ENCODE peak calls at places on chromosomes 16 and 17, in four cellular contexts. Q, R, J and O are unnamed samples.

GRCh38 chr16:22291860-22292692 is 5.1 kb upstream of the POLR3E start:
- DNase-seq in J (no peak), R (peak; percentile 51), Q (no peak), O (no peak)

GRCh38 chr17:82283208-82283749 is 9.8 kb upstream of the CSNK1D start:
- DNase-seq in R (no peak), J (no peak), Q (no peak), O (no peak)

GRCh38 chr17:64133546-64134215 is 3.7 kb upstream of the ERN1 start:
- DNase-seq in R (peak; percentile 77), Q (peak; percentile 81), J (peak; percentile 75), O (peak; percentile 43)

GRCh38 chr17:50046179-50046578 is 9.7 kb upstream of the ITGA3 start:
- DNase-seq in R (no peak), J (no peak), Q (no peak), O (no peak)

GRCh38 chr17:2853111-2853721 is 57.0 kb downstream of the RAP1GAP2 start:
- DNase-seq in Q (no peak), J (no peak), R (no peak), O (no peak)

GRCh38 chr17:6894206-6894528 is 62.6 kb upstream of the TEKT1 start:
- DNase-seq in Q (no peak), J (no peak), R (no peak), O (no peak)

GRCh38 chr16:4826980-4827379 is 20.1 kb downstream of the GLYR1 start:
- DNase-seq in J (no peak), Q (no peak), R (no peak), O (no peak)

GRCh38 chr17:50848039-50848438 is 12.7 kb downstream of the WFIKKN2 start:
- DNase-seq in R (no peak), J (no peak), Q (no peak), O (no peak)

GRCh38 chr16:48912360-48912759 is 302.4 kb upstream of the N4BP1 start:
- DNase-seq in J (no peak), R (no peak), Q (no peak), O (no peak)
- H3K4me3 ChIP-seq in J (no peak overlapping the region), R (no peak overlapping the region), Q (no peak overlapping the region), O (no peak overlapping the region)

GRCh38 chr16:57893559-57894389 is 77.2 kb downstream of the CNGB1 start:
- DNase-seq in J (no peak), R (no peak), Q (peak; percentile 99), O (no peak)
- TF ChIP-seq TCF7L2 in J (no peak), R (no peak), Q (no peak), O (no peak)

GRCh38 chr17:45131294-45131615 is 1.1 kb downstream of the PLCD3 start:
- DNase-seq in J (no peak), Q (no peak), R (no peak), O (no peak)

GRCh38 chr17:45130640-45131293 is 1.5 kb downstream of the PLCD3 start:
- DNase-seq in J (no peak), Q (no peak), R (no peak), O (no peak)

GRCh38 chr17:45128989-45129388 is 3.3 kb downstream of the PLCD3 start:
- DNase-seq in J (no peak), R (no peak), Q (no peak), O (no peak)

GRCh38 chr17:45129426-45129939 is 2.8 kb downstream of the PLCD3 start:
- DNase-seq in R (no peak), Q (peak; percentile 89), J (no peak), O (no peak)

DNA sequence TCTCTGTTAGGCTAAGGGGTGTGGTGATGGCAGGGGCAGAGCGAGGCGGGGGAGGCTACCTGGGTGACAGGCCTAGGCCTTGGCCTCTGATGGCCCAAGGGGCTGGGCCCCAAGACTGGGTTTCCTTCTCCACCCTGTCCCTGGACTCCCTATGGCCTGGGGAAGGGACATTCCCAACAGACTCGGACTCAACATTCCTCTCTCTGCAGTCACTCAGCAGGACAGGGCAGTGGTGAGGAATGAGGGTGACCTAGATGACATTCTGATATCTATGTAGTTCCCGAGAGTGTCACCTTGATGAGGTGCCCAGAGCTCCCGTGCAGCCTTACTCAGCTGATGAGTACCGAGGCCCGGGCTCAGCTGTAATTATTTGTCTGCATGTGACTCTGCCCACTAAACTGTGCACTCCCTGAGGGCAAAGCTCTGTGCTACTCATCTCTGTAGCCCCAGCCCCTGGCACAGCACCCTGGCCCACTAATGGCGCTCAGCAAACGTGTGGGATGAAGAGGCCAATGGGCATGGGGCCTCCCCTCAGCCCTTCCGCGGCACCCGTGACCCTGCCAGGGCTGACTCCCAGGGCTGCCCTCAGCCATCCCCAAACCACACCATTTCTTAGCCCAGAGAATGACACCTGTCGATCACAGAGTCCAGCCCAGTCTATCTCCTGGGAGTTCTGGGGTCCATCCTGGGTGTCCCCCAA is 2.2 kb downstream of the PLCD3 start:
- DNase-seq in R (no peak), Q (peak; percentile 71), J (no peak), O (no peak)
- H3K4me3 ChIP-seq in R (no peak overlapping the region), Q (peak overlapping the region; percentile 41), J (peak overlapping the region; percentile 20), O (peak overlapping the region; percentile 74)

GRCh38 chr16:85090166-85090565 is 22.1 kb downstream of the CIBAR2 start:
- DNase-seq in J (no peak), R (no peak), Q (no peak), O (no peak)

GRCh38 chr16:85089485-85089884 is 22.8 kb downstream of the CIBAR2 start:
- DNase-seq in J (no peak), Q (no peak), R (no peak), O (no peak)

GRCh38 chr16:85086347-85087291 is 25.7 kb downstream of the CIBAR2 start:
- DNase-seq in J (peak; percentile 54), Q (peak; percentile 56), R (peak; percentile 83), O (peak; percentile 32)

GRCh38 chr16:85088570-85089214 is 23.6 kb downstream of the CIBAR2 start:
- DNase-seq in R (no peak), Q (no peak), J (no peak), O (no peak)

GRCh38 chr16:85087899-85088569 is 24.2 kb downstream of the CIBAR2 start:
- DNase-seq in R (no peak), J (no peak), Q (no peak), O (no peak)
- TF ChIP-seq TCF7L2 in R (no peak), J (no peak), Q (no peak), O (no peak)

GRCh38 chr16:30527635-30528178 is 1.3 kb upstream of the ZNF768 start:
- DNase-seq in Q (no peak), R (no peak), J (no peak), O (no peak)
- H3K4me3 ChIP-seq in Q (peak overlapping the region; percentile 97), R (peak overlapping the region; percentile 78), J (peak overlapping the region; percentile 69), O (peak overlapping the region; percentile 69)